ENCODE peak calls at places on chromosome 17, in eight cellular contexts. Z is cardiac fibroblast; T is epithelial cell of proximal tubule; C is activated CD8-positive, alpha-beta T cell treated with anti-CD3 and anti-CD28 coated beads for 36 hours; D is AG04450; J is left ventricle myocardium inferior; R is neural crest cell; L is heart right ventricle. Q is an unnamed sample.

GRCh38 chr17:9389116-9389515 is 186.5 kb downstream of the STX8 start:
- DNase-seq in Z (peak; percentile 60), T (peak; percentile 98), C (peak; percentile 5), D (peak; percentile 77), J (no peak), R (no peak), L (no peak), Q (no peak)

GRCh38 chr17:35523296-35523695 is 14.2 kb downstream of the SLFN12L start:
- DNase-seq in Z (no peak), T (no peak), C (no peak), D (no peak), J (no peak), R (no peak), L (no peak), Q (no peak)

GRCh38 chr17:82926716-82927115 is 86.9 kb upstream of the ZNF750 start:
- DNase-seq in Z (no peak), T (no peak), C (no peak), D (no peak), J (no peak), R (no peak), L (no peak), Q (no peak)

GRCh38 chr17:81165246-81166032 is at the start of gene PVALEF:
- DNase-seq in Z (no peak), T (no peak), C (no peak), D (no peak), J (no peak), R (peak; percentile 49), L (no peak), Q (no peak)

GRCh38 chr17:79921411-79922160 is 82.3 kb upstream of the CBX4 start:
- DNase-seq in Z (no peak), T (no peak), C (no peak), D (no peak), J (no peak), R (no peak), L (no peak), Q (no peak)

GRCh38 chr17:77235370-77236080 is 94.8 kb downstream of the SEC14L1 start:
- DNase-seq in Z (peak; percentile 94), T (no peak), C (peak; percentile 71), D (peak; percentile 80), J (peak; percentile 45), R (no peak), L (no peak), Q (no peak)

GRCh38 chr17:48544356-48545021 is 420 bp downstream of the HOXB2 start:
- DNase-seq in Z (peak; percentile 84), T (no peak), C (peak; percentile 69), D (peak; percentile 78), J (peak; percentile 85), R (peak; percentile 54), L (peak; percentile 71), Q (no peak)

GRCh38 chr17:7858487-7858832 is 657 bp downstream of the CYB5D1 start:
- DNase-seq in Z (peak; percentile 63), T (no peak), C (peak; percentile 54), D (no peak), J (peak; percentile 44), R (no peak), L (peak; percentile 46), Q (no peak)

GRCh38 chr17:28500712-28501379 is 5.3 kb upstream of the FOXN1 start:
- DNase-seq in Z (no peak), T (no peak), C (no peak), D (no peak), J (no peak), R (no peak), L (no peak), Q (no peak)

GRCh38 chr17:8785547-8786412 is 13.4 kb downstream of the MFSD6L start:
- DNase-seq in Z (peak; percentile 75), T (no peak), C (peak; percentile 77), D (peak; percentile 29), J (peak; percentile 71), R (peak; percentile 88), L (peak; percentile 80), Q (peak; percentile 89)

GRCh38 chr17:4442582-4442981 is 8.8 kb downstream of the SPNS3 start:
- DNase-seq in Z (no peak), T (no peak), C (no peak), D (no peak), J (no peak), R (no peak), L (no peak), Q (no peak)

GRCh38 chr17:15289285-15290185 is 24.4 kb upstream of the PMP22 start:
- DNase-seq in Z (peak; percentile 70), T (peak; percentile 42), C (no peak), D (no peak), J (no peak), R (no peak), L (no peak), Q (no peak)

GRCh38 chr17:50787106-50787505 is 19.8 kb upstream of the ANKRD40CL start:
- DNase-seq in Z (no peak), T (no peak), C (no peak), D (no peak), J (no peak), R (no peak), L (no peak), Q (no peak)

GRCh38 chr17:72460711-72461110 is 339.9 kb downstream of the SOX9 start:
- DNase-seq in Z (peak; percentile 31), T (no peak), C (no peak), D (no peak), J (no peak), R (no peak), L (no peak), Q (no peak)

GRCh38 chr17:27295945-27296344 is 2.0 kb downstream of the WSB1 start:
- DNase-seq in Z (peak; percentile 26), T (no peak), C (peak; percentile 7), D (no peak), J (no peak), R (no peak), L (no peak), Q (no peak)

GRCh38 chr17:75925912-75926311 is 14.9 kb downstream of the FBF1 start:
- DNase-seq in Z (no peak), T (no peak), C (no peak), D (no peak), J (no peak), R (no peak), L (no peak), Q (no peak)

GRCh38 chr17:79955961-79956735 is 79.5 kb downstream of the TBC1D16 start:
- DNase-seq in Z (no peak), T (no peak), C (no peak), D (no peak), J (peak; percentile 9), R (no peak), L (no peak), Q (no peak)

GRCh38 chr17:21679256-21680146 is 12.8 kb upstream of the KCNJ18 start:
- DNase-seq in Z (no peak), T (no peak), C (no peak), D (no peak), J (no peak), R (no peak), L (no peak), Q (no peak)
- TF ChIP-seq CTCF in Z (no peak), T (no peak), C (no peak), D (no peak), J (no peak), R (no peak), L (no peak), Q (no peak)

DNA sequence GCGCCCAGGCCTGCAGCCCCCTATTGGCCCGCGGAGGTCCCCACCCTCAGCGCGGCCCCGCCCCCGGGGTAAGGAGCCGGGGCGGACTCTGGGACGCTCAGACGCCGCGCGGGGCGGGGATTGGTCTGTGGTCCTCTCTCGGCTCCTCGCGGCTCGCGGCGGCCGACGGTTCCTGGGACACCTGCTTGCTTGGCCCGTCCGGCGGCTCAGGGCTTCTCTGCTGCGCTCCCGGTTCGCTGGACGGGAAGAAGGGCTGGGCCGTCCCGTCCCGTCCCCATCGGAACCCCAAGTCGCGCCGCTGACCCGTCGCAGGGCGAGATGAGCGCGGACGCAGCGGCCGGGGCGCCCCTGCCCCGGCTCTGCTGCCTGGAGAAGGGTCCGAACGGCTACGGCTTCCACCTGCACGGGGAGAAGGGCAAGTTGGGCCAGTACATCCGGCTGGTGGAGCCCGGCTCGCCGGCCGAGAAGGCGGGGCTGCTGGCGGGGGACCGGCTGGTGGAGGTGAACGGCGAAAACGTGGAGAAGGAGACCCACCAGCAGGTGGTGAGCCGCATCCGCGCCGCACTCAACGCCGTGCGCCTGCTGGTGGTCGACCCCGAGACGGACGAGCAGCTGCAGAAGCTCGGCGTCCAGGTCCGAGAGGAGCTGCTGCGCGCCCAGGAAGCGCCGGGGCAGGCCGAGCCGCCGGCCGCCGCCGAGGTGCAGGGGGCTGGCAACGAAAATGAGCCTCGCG is at the start of gene NHERF1:
- DNase-seq in Z (peak; percentile 93), T (no peak), C (peak; percentile 94), D (peak; percentile 67), J (peak; percentile 96), R (peak; percentile 91), L (peak; percentile 93), Q (peak; percentile 83)
- TF ChIP-seq CTCF in Z (no peak), T (peak; percentile 31), C (peak; percentile 30), D (peak; percentile 12), J (peak; percentile 39), R (peak; percentile 56), L (peak; percentile 19), Q (no peak)

GRCh38 chr17:78384479-78385175 is 6.2 kb downstream of the PGS1 start:
- DNase-seq in Z (no peak), T (no peak), C (no peak), D (no peak), J (no peak), R (no peak), L (no peak), Q (no peak)
- TF ChIP-seq CTCF in Z (no peak), T (no peak), C (no peak), D (no peak), J (no peak), R (no peak), L (no peak), Q (no peak)

GRCh38 chr17:39150795-39151679 is at the start of gene PLXDC1:
- DNase-seq in Z (no peak), T (no peak), C (no peak), D (no peak), J (no peak), R (no peak), L (no peak), Q (no peak)

GRCh38 chr17:39155654-39156053 is 4.2 kb upstream of the PLXDC1 start:
- DNase-seq in Z (no peak), T (no peak), C (no peak), D (no peak), J (no peak), R (no peak), L (no peak), Q (no peak)

GRCh38 chr17:39152134-39152884 is 872 bp upstream of the PLXDC1 start:
- DNase-seq in Z (no peak), T (no peak), C (peak; percentile 58), D (no peak), J (peak; percentile 43), R (no peak), L (peak; percentile 53), Q (no peak)

GRCh38 chr17:39151680-39152058 is 232 bp upstream of the PLXDC1 start:
- DNase-seq in Z (no peak), T (no peak), C (no peak), D (no peak), J (no peak), R (no peak), L (no peak), Q (no peak)

GRCh38 chr17:39153541-39154111 is 2.2 kb upstream of the PLXDC1 start:
- DNase-seq in Z (peak; percentile 89), T (peak; percentile 47), C (peak; percentile 91), D (peak; percentile 78), J (peak; percentile 88), R (peak; percentile 98), L (peak; percentile 95), Q (peak; percentile 93)
- TF ChIP-seq CTCF in Z (peak; percentile 31), T (peak; percentile 12), C (no peak), D (no peak), J (no peak), R (peak; percentile 40), L (peak; percentile 38), Q (no peak)